ENCODE peak calls at places on chromosome 20, in five cellular contexts. One of them, this sample, is unnamed.

GRCh38 chr20:3798405-3798768 is 2.3 kb downstream of the CDC25B start:
- DNase-seq in GM12878: no peak
- DNase-seq in endothelial cell of umbilical vein: no peak
- DNase-seq in A549: no peak
- DNase-seq in HepG2: no peak
- DNase-seq in this sample: no peak

GRCh38 chr20:61603715-61604114 is 351.7 kb downstream of the CDH4 start:
- DNase-seq in HepG2: no peak
- DNase-seq in A549: no peak
- DNase-seq in endothelial cell of umbilical vein: no peak
- DNase-seq in GM12878: no peak
- DNase-seq in this sample: no peak

GRCh38 chr20:57135875-57136274 is 130.6 kb downstream of the BMP7 start:
- DNase-seq in A549: no peak
- DNase-seq in GM12878: no peak
- DNase-seq in endothelial cell of umbilical vein: no peak
- DNase-seq in HepG2: no peak
- DNase-seq in this sample: peak

GRCh38 chr20:32354592-32355416 is 3.3 kb upstream of the ASXL1 start:
- DNase-seq in A549: peak
- DNase-seq in endothelial cell of umbilical vein: no peak
- DNase-seq in HepG2: peak
- DNase-seq in GM12878: peak
- DNase-seq in this sample: peak

GRCh38 chr20:46129955-46130481 is 11.9 kb downstream of the CD40 start:
- DNase-seq in endothelial cell of umbilical vein: no peak
- DNase-seq in HepG2: no peak
- DNase-seq in A549: no peak
- DNase-seq in GM12878: peak
- DNase-seq in this sample: no peak

GRCh38 chr20:49790077-49790798 is 22.4 kb upstream of the SLC9A8 start:
- DNase-seq in GM12878: no peak
- DNase-seq in A549: peak
- DNase-seq in endothelial cell of umbilical vein: peak
- DNase-seq in HepG2: peak
- DNase-seq in this sample: peak

GRCh38 chr20:1424336-1424735 is 31.5 kb upstream of the FKBP1A start:
- DNase-seq in GM12878: no peak
- DNase-seq in endothelial cell of umbilical vein: no peak
- DNase-seq in A549: no peak
- DNase-seq in HepG2: no peak
- DNase-seq in this sample: no peak

GRCh38 chr20:46636514-46636913 is 14.7 kb downstream of the SLC13A3 start:
- DNase-seq in GM12878: no peak
- DNase-seq in endothelial cell of umbilical vein: no peak
- DNase-seq in A549: no peak
- DNase-seq in HepG2: no peak
- DNase-seq in this sample: no peak

GRCh38 chr20:47960277-47960676 is 175.0 kb upstream of the SULF2 start:
- DNase-seq in A549: no peak
- DNase-seq in GM12878: no peak
- DNase-seq in HepG2: peak
- DNase-seq in endothelial cell of umbilical vein: no peak
- DNase-seq in this sample: no peak

GRCh38 chr20:37408930-37409210 is 62.9 kb downstream of the SRC start:
- DNase-seq in HepG2: no peak
- DNase-seq in A549: no peak
- DNase-seq in endothelial cell of umbilical vein: no peak
- DNase-seq in GM12878: no peak
- DNase-seq in this sample: no peak

GRCh38 chr20:37650661-37651060 is 43.2 kb upstream of the CTNNBL1 start:
- DNase-seq in endothelial cell of umbilical vein: no peak
- DNase-seq in HepG2: no peak
- DNase-seq in A549: no peak
- DNase-seq in GM12878: no peak
- DNase-seq in this sample: no peak

GRCh38 chr20:58718121-58718563 is 25.5 kb downstream of the NPEPL1 start:
- DNase-seq in A549: no peak
- DNase-seq in GM12878: no peak
- DNase-seq in endothelial cell of umbilical vein: no peak
- DNase-seq in HepG2: no peak
- DNase-seq in this sample: peak

GRCh38 chr20:23112595-23112994 is 26.5 kb upstream of the CD93 start:
- DNase-seq in GM12878: no peak
- DNase-seq in endothelial cell of umbilical vein: no peak
- DNase-seq in A549: no peak
- DNase-seq in HepG2: no peak
- DNase-seq in this sample: no peak

GRCh38 chr20:23108871-23109270 is 22.7 kb upstream of the CD93 start:
- DNase-seq in GM12878: no peak
- DNase-seq in HepG2: no peak
- DNase-seq in endothelial cell of umbilical vein: no peak
- DNase-seq in A549: no peak
- DNase-seq in this sample: no peak

GRCh38 chr20:23111944-23112342 is 25.8 kb upstream of the CD93 start:
- DNase-seq in A549: no peak
- DNase-seq in GM12878: no peak
- DNase-seq in HepG2: no peak
- DNase-seq in endothelial cell of umbilical vein: no peak
- DNase-seq in this sample: peak

GRCh38 chr20:23114018-23114417 is 27.9 kb upstream of the CD93 start:
- DNase-seq in A549: no peak
- DNase-seq in GM12878: no peak
- DNase-seq in endothelial cell of umbilical vein: no peak
- DNase-seq in HepG2: no peak
- DNase-seq in this sample: peak

GRCh38 chr20:23111307-23111943 is 25.3 kb upstream of the CD93 start:
- DNase-seq in HepG2: no peak
- DNase-seq in A549: no peak
- DNase-seq in GM12878: no peak
- DNase-seq in endothelial cell of umbilical vein: no peak
- DNase-seq in this sample: no peak
- TF ChIP-seq MYC in HepG2: no peak
- TF ChIP-seq MYC in A549: no peak
- TF ChIP-seq MYC in GM12878: no peak
- TF ChIP-seq MYC in endothelial cell of umbilical vein: no peak
- TF ChIP-seq MYC in this sample: no peak

DNA sequence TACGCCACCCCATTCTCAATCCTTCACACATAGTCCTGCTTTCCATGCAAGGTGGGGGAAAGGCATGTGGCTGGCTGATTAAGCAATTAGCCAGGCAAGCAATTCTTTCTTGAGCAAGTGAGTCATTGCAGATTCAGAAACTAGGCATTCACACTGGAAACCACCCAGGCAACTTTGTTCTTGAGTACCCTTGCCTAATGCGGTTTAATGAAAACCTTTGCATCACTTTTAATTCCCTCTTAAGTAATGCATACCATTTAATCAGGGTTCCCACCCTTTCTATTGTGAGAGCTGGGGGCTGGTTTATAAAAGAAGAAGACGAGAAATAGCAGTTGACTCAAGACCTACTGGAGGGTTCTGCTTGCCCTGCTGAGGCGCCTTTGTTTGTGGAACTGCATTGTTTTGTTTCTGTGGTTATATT is 49.0 kb upstream of the TSHZ2 start:
- DNase-seq in A549: no peak
- DNase-seq in HepG2: no peak
- DNase-seq in endothelial cell of umbilical vein: no peak
- DNase-seq in GM12878: no peak
- DNase-seq in this sample: peak
- TF ChIP-seq MAX in A549: no peak
- TF ChIP-seq MAX in HepG2: no peak
- TF ChIP-seq MAX in endothelial cell of umbilical vein: no peak
- TF ChIP-seq MAX in GM12878: no peak
- TF ChIP-seq MAX in this sample: no peak

GRCh38 chr20:36121981-36122930 is 32.3 kb upstream of the EPB41L1 start:
- DNase-seq in A549: no peak
- DNase-seq in HepG2: no peak
- DNase-seq in GM12878: no peak
- DNase-seq in endothelial cell of umbilical vein: no peak
- DNase-seq in this sample: no peak
- TF ChIP-seq POLR2A in A549: no peak
- TF ChIP-seq POLR2A in HepG2: no peak
- TF ChIP-seq POLR2A in GM12878: no peak
- TF ChIP-seq POLR2A in endothelial cell of umbilical vein: no peak
- TF ChIP-seq POLR2A in this sample: no peak

GRCh38 chr20:5122861-5123260 is 3.1 kb upstream of the PCNA start:
- DNase-seq in GM12878: no peak
- DNase-seq in A549: no peak
- DNase-seq in HepG2: no peak
- DNase-seq in endothelial cell of umbilical vein: no peak
- DNase-seq in this sample: no peak

GRCh38 chr20:5128886-5129285 is 2.1 kb downstream of the CDS2 start:
- DNase-seq in GM12878: no peak
- DNase-seq in HepG2: no peak
- DNase-seq in endothelial cell of umbilical vein: no peak
- DNase-seq in A549: no peak
- DNase-seq in this sample: no peak

GRCh38 chr20:5127859-5128409 is 1.1 kb downstream of the CDS2 start:
- DNase-seq in A549: no peak
- DNase-seq in GM12878: no peak
- DNase-seq in HepG2: no peak
- DNase-seq in endothelial cell of umbilical vein: no peak
- DNase-seq in this sample: no peak

GRCh38 chr20:5127204-5127858 is 523 bp downstream of the CDS2 start:
- DNase-seq in endothelial cell of umbilical vein: peak
- DNase-seq in HepG2: peak
- DNase-seq in A549: peak
- DNase-seq in GM12878: peak
- DNase-seq in this sample: peak

GRCh38 chr20:5126512-5127203 is at the start of gene CDS2:
- DNase-seq in A549: peak
- DNase-seq in GM12878: peak
- DNase-seq in HepG2: peak
- DNase-seq in endothelial cell of umbilical vein: peak
- DNase-seq in this sample: peak
- TF ChIP-seq MYC in A549: no peak
- TF ChIP-seq MYC in GM12878: peak
- TF ChIP-seq MYC in HepG2: peak
- TF ChIP-seq MYC in endothelial cell of umbilical vein: no peak
- TF ChIP-seq MYC in this sample: peak

GRCh38 chr20:21308340-21308739 is 5.2 kb downstream of the XRN2 start:
- DNase-seq in GM12878: no peak
- DNase-seq in HepG2: no peak
- DNase-seq in A549: no peak
- DNase-seq in endothelial cell of umbilical vein: no peak
- DNase-seq in this sample: no peak

GRCh38 chr20:21312813-21313471 is 9.8 kb downstream of the XRN2 start:
- DNase-seq in A549: no peak
- DNase-seq in HepG2: no peak
- DNase-seq in GM12878: no peak
- DNase-seq in endothelial cell of umbilical vein: no peak
- DNase-seq in this sample: no peak

GRCh38 chr20:21315138-21315537 is 12.0 kb downstream of the XRN2 start:
- DNase-seq in HepG2: no peak
- DNase-seq in GM12878: no peak
- DNase-seq in endothelial cell of umbilical vein: no peak
- DNase-seq in A549: no peak
- DNase-seq in this sample: peak

GRCh38 chr20:21303872-21304586 is 898 bp downstream of the XRN2 start:
- DNase-seq in GM12878: no peak
- DNase-seq in A549: no peak
- DNase-seq in endothelial cell of umbilical vein: no peak
- DNase-seq in HepG2: no peak
- DNase-seq in this sample: peak

DNA sequence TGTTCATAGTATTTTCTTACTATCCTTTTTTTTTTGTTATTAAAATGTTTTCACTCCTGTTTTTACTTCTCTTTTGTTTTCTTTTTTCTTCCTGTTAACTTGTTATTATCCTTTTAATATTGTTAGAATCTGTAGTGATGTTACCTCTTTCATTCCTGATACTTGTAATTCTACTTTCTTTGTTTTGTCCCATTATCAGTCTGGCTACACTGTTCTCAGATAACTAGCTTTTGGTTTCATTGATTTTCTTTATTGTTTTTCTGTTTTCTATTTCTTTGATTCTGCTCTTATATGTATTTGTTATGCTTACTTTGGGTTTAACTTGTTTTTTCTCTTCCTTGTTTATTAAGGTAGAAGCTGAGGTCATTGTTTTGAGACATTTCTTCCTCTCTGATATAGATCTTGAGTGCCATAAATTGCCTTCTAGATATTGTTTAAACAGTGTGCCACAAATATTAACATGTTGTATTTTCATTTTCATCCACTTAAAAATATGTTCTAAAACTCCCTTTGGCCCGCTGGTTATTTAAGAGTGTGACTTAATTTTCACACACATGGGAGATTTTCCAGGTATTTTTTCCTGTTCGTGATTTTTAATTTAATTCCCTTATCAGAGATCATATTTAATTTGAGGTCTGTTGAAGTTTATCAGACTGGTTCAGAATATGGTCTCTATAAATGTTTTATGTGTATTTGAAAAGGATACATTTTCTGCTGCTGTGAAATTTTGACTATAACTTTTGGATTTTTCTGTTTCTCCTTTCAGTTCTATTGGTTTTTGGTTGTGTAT is 6.7 kb downstream of the XRN2 start:
- DNase-seq in HepG2: no peak
- DNase-seq in endothelial cell of umbilical vein: peak
- DNase-seq in A549: no peak
- DNase-seq in GM12878: no peak
- DNase-seq in this sample: no peak
- TF ChIP-seq MAX in HepG2: no peak
- TF ChIP-seq MAX in endothelial cell of umbilical vein: no peak
- TF ChIP-seq MAX in A549: no peak
- TF ChIP-seq MAX in GM12878: no peak
- TF ChIP-seq MAX in this sample: no peak

DNA sequence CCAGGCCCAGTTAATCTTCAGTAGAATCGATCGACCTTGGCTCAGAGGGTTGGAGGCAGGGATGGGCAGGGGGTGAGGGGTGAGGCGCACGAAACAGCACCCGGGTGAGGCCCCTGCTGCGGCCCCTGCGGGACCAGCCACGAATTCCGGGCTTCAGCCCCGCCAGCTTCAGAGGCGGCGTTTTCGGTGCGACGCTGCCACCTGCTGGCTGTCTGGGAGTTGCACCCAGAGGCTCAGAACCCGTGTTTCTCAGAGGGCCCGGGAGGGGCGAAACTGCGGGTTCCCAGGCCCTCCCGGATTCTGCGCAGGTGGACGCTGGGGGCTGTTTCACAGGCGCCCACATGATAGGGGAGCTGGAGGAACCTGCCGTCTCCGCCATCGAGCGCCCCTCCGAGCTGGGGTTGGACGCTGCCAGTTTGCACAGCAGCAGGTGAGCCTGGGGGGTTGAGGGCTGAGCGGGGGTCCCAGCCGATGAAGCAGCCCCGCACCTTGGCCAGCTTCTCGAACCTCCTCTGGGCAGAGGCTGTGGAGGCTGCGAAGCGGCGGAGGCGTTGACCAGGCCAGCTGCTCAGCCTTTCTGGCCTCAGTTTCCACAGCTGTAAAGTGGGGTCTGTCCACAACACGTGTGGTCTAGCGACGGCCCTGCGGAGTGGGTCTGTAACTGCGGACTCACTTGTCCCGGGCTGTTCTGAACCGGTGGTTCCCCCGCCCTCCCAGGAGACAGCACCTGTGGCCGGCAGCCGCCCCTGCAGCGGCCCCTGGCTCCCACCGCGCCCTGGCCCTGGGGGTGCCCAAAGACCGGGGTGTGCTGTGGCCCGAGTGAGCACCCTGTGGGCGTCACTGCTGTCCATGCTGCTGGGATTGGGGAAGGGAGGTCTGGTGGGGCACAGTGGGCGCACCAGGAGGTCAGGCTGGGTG is 2.5 kb upstream of the BHLHE23 start:
- DNase-seq in endothelial cell of umbilical vein: peak
- DNase-seq in GM12878: peak
- DNase-seq in HepG2: peak
- DNase-seq in A549: peak
- DNase-seq in this sample: peak
- TF ChIP-seq POLR2A in endothelial cell of umbilical vein: no peak
- TF ChIP-seq POLR2A in GM12878: peak
- TF ChIP-seq POLR2A in HepG2: no peak
- TF ChIP-seq POLR2A in A549: no peak
- TF ChIP-seq POLR2A in this sample: no peak

This sample was measured in NB4.